ENCODE peak calls at places on chromosomes 2 and 18, in five cellular contexts. A, W, S, J and H are unnamed samples.

GRCh38 chr2:8346238-8346637 is 335.6 kb upstream of the ID2 start:
- DNase-seq in A (no peak), J (no peak), S (no peak), W (no peak), H (no peak)

GRCh38 chr2:142031656-142032055 is 99.2 kb downstream of the LRP1B start:
- DNase-seq in S (no peak), J (no peak), A (no peak), W (no peak), H (no peak)

GRCh38 chr2:111697560-111697959 is 186.4 kb downstream of the ANAPC1 start:
- DNase-seq in J (no peak), A (no peak), W (no peak), S (no peak), H (no peak)

GRCh38 chr2:197201874-197202273 is 108.7 kb downstream of the ANKRD44 start:
- DNase-seq in A (no peak), W (no peak), S (no peak), J (no peak), H (no peak)

GRCh38 chr2:692349-692748 is 15.1 kb upstream of the TMEM18 start:
- DNase-seq in S (no peak), A (no peak), J (no peak), W (no peak), H (no peak)

GRCh38 chr2:137961602-137962001 is 2.7 kb upstream of the HNMT start:
- DNase-seq in W (no peak), A (no peak), J (no peak), S (no peak), H (no peak)

GRCh38 chr18:30754846-30755245 is 287.7 kb downstream of the DSC3 start:
- DNase-seq in A (no peak), S (no peak), J (no peak), W (no peak), H (no peak)

GRCh38 chr2:61770746-61771145 is 83.1 kb downstream of the FAM161A start:
- DNase-seq in J (peak; percentile 40), W (no peak), A (peak; percentile 24), S (no peak), H (no peak)

GRCh38 chr2:187299122-187299906 is 148.7 kb downstream of the CALCRL start:
- DNase-seq in S (peak; percentile 75), A (no peak), W (no peak), J (no peak), H (no peak)

GRCh38 chr2:162126145-162126926 is 25.7 kb downstream of the GCG start:
- DNase-seq in J (no peak), W (no peak), S (peak; percentile 57), A (peak; percentile 34), H (no peak)

GRCh38 chr18:23718731-23719130 is 29.5 kb downstream of the LAMA3 start:
- DNase-seq in S (no peak), J (no peak), W (no peak), A (no peak), H (no peak)

GRCh38 chr18:23721711-23722479 is 32.6 kb downstream of the LAMA3 start:
- DNase-seq in A (peak; percentile 54), S (peak; percentile 42), J (no peak), W (no peak), H (no peak)

GRCh38 chr18:23718243-23718720 is 29.0 kb downstream of the LAMA3 start:
- DNase-seq in A (peak; percentile 79), W (no peak), J (no peak), S (peak; percentile 31), H (no peak)

GRCh38 chr18:23716966-23717365 is 27.7 kb downstream of the LAMA3 start:
- DNase-seq in A (no peak), W (no peak), S (no peak), J (no peak), H (no peak)

DNA sequence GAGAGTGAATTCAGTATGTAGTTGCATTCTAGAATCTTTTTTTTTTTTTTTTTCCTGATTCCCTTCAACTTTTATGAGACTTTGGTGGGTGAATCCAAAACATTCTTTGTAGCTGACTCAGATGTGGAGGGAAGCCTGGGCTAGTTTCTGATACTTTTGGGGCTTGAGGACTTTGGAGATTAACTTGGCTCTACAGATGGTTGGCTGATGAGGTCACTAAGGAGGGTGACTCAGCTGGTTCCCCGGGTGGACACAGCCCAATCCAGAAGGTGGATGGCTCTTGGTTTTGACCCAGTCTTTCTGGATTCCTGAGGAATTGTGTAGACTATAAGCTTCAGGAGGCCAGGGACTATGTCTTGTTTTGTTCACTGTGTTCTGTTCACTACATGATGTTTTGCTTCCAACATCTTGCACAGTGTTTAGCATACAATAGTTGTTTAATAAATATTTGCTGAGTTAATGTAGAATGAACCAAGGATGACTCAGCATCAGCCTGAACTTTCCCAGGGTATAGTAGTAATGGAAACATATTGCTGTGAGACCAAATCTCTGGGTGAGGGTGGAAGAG is 30.5 kb downstream of the LAMA3 start:
- DNase-seq in A (peak; percentile 98), J (peak; percentile 87), W (no peak), S (peak; percentile 88), H (no peak)
- H3K4me1 ChIP-seq in A (peaks cover 13% of the 10 kb centered on the region), J (peaks cover 22% of the 10 kb centered on the region), W (no peaks in the 10 kb centered on the region), S (peaks cover 19% of the 10 kb centered on the region), H (no peaks in the 10 kb centered on the region)

GRCh38 chr2:151973901-151974199 is 125.0 kb downstream of the CACNB4 start:
- DNase-seq in A (peak; percentile 29), W (no peak), S (peak; percentile 46), J (no peak), H (no peak)

GRCh38 chr2:151974997-151975396 is 123.8 kb downstream of the CACNB4 start:
- DNase-seq in S (no peak), A (no peak), W (no peak), J (no peak), H (no peak)

GRCh38 chr2:151971301-151972072 is 127.4 kb downstream of the CACNB4 start:
- DNase-seq in S (no peak), A (no peak), W (no peak), J (no peak), H (no peak)

GRCh38 chr2:151972176-151973012 is 126.5 kb downstream of the CACNB4 start:
- DNase-seq in S (no peak), W (no peak), J (no peak), A (no peak), H (no peak)

GRCh38 chr2:151973013-151973900 is 125.6 kb downstream of the CACNB4 start:
- DNase-seq in S (no peak), A (no peak), W (no peak), J (no peak), H (no peak)
- H3K9ac ChIP-seq in S (no peak overlapping the region), A (no peak overlapping the region), W (no peak overlapping the region), J (no peak overlapping the region), H (no peak overlapping the region)

DNA sequence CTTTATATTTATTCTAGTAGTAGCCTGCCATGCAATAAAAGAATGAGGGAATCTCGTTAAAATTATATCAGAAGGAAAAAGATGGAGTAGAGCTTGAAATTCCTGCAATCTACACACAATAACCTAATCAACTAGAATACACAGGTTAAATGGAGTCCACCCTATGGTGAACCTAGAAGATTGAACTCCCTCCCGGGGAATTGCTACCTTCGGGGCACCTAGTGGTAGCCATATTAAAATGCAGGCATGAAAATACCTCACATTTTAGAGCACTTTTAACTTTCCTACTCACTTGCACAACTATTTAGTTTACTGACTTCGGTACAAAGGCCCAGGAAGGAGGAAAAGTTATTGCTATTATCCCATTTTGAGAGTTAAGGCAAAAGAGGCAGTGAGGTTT is 174.5 kb downstream of the SS18 start:
- DNase-seq in S (no peak), J (no peak), A (no peak), W (no peak), H (no peak)
- TF ChIP-seq CTCF in S (no peak), J (peak; percentile 47), A (peak; percentile 12), W (no peak), H (no peak)

DNA sequence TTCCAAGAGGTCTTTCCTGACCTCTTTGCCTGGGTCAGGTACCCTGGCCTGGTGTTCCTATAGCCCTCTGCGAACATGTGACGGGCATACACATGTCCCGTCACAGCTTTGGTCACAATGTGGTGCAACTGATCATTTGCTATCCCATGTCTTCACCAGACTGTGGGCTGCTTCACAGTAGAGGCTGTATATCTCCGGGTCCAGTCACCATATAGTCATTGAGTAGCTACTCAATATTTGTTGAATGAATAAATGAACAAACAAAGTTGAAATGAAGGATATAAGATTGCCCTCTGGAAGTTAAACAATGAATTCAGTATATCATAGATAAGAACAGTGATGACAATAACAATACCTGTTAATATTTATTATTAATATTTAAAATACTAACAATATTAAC is 16.8 kb downstream of the AOX1 start:
- DNase-seq in S (no peak), W (no peak), A (no peak), J (no peak), H (no peak)
- H3K4me1 ChIP-seq in S (no peaks in the 10 kb centered on the region), W (no peaks in the 10 kb centered on the region), A (peaks cover 17% of the 10 kb centered on the region), J (no peaks in the 10 kb centered on the region), H (no peaks in the 10 kb centered on the region)

DNA sequence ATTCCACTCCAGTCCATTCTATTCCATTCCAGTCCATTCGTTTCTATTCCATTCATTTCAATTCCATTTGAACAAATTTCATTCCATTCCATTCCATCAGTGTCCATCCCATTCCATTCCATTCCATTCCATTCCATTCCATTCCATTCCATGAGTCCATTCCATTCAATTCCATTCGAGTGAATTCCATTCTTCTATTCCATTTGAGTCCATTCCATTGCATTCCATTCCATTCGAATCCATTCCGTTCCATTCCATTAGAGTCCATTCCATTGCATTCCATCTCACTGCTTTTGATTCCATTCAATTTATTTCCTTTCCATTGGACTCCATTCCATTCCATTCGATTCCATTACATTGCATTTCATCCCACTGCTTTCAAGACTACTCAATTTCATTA is 1132.1 kb downstream of the RPIA start:
- DNase-seq in W (no peak), S (no peak), J (no peak), A (no peak), H (no peak)
- H3K9ac ChIP-seq in W (no peak overlapping the region), S (no peak overlapping the region), J (no peak overlapping the region), A (no peak overlapping the region), H (no peak overlapping the region)

DNA sequence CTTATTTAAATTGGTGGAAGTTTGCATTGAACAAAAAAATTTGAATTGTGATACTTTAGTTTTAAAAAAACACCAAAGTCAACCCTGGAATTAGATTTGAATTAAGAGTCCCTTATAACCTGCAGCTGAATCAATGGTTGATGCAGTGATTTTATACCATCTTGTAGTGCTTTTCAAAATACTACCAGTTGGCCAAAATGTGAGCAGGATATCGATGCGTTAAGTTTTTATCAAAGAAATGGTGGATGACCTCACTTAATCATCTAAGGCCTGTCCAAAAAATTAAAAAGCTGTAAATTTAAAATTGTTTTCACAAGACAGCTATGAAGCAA is 48.2 kb downstream of the OSBPL6 start:
- DNase-seq in S (no peak), A (no peak), J (no peak), W (no peak), H (no peak)
- TF ChIP-seq CTCF in S (no peak), A (no peak), J (no peak), W (no peak), H (no peak)

DNA sequence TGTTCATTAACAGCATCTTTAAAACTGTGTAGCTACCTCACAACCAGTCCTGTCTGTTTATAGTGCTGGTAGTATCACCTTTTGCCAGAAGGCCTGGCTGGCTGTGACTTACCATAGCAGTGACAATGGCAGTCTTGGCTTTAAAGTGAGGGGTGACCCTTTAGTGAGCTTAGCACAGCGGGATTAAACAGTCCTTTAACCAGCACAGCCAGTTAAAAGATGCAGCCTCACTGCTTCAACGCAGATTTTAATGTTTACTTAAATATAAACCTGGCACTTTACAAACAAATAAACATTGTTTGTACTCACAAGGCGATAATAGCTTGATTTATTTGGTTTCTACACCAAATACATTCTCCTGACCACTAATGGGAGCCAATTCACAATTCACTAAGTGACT is 7.0 kb downstream of the RRM2 start:
- DNase-seq in A (no peak), S (no peak), J (no peak), W (no peak), H (no peak)
- H3K4me1 ChIP-seq in A (peaks cover 4% of the 10 kb centered on the region), S (peaks cover 19% of the 10 kb centered on the region), J (no peaks in the 10 kb centered on the region), W (peaks cover 13% of the 10 kb centered on the region), H (no peaks in the 10 kb centered on the region)